ENCODE peak calls at places on chromosomes 2 and 18, in six cellular contexts. V is left lung, X is PC-3, G is heart left ventricle, M is Karpas-422, E is mucosa of descending colon. A is an unnamed sample. For H3K4me1, the result is how much of the 10 kb centered on the place peaks cover.

GRCh38 chr18:58544616-58545337 is 84.1 kb downstream of the ALPK2 start:
- DNase-seq in V (no peak), X (no peak), E (no peak), G (no peak), M (no peak), A (no peak)

GRCh38 chr2:156124458-156124857 is 208.1 kb downstream of the NR4A2 start:
- DNase-seq in M (no peak), E (no peak), G (no peak), X (no peak), V (no peak), A (no peak)

GRCh38 chr2:199851499-199851816 is 466 bp upstream of the FTCDNL1 start:
- DNase-seq in E (no peak), M (no peak), G (no peak), X (no peak), V (no peak), A (no peak)

GRCh38 chr18:31424383-31424988 is 23.1 kb upstream of the DSG3 start:
- DNase-seq in M (peak), X (peak), E (no peak), G (no peak), V (no peak), A (no peak)

GRCh38 chr2:218471982-218472381 is 53.1 kb downstream of the VIL1 start:
- DNase-seq in V (no peak), X (no peak), M (no peak), E (no peak), G (no peak), A (no peak)

GRCh38 chr2:68799138-68799537 is 64.5 kb downstream of the ARHGAP25 start:
- DNase-seq in E (no peak), V (no peak), G (no peak), M (no peak), X (peak), A (no peak)

GRCh38 chr2:101566632-101567228 is 91.8 kb upstream of the RFX8 start:
- DNase-seq in G (no peak), X (peak), M (no peak), E (no peak), V (no peak), A (no peak)

GRCh38 chr2:144524190-144524957 is 4.5 kb upstream of the ZEB2 start:
- DNase-seq in E (peak), M (peak), G (peak), X (no peak), V (peak), A (no peak)

GRCh38 chr2:85445316-85446295 is 27.1 kb downstream of the SH2D6 start:
- DNase-seq in V (no peak), G (peak), X (no peak), M (no peak), E (no peak), A (no peak)

GRCh38 chr2:102850888-102851287 is 89.1 kb downstream of the TMEM182 start:
- DNase-seq in X (no peak), E (no peak), G (no peak), M (no peak), V (peak), A (no peak)

GRCh38 chr2:102844911-102845310 is 83.1 kb downstream of the TMEM182 start:
- DNase-seq in G (no peak), E (no peak), X (no peak), V (no peak), M (no peak), A (no peak)

GRCh38 chr2:102843759-102844443 is 82.1 kb downstream of the TMEM182 start:
- DNase-seq in M (no peak), G (no peak), E (no peak), V (no peak), X (no peak), A (no peak)

DNA sequence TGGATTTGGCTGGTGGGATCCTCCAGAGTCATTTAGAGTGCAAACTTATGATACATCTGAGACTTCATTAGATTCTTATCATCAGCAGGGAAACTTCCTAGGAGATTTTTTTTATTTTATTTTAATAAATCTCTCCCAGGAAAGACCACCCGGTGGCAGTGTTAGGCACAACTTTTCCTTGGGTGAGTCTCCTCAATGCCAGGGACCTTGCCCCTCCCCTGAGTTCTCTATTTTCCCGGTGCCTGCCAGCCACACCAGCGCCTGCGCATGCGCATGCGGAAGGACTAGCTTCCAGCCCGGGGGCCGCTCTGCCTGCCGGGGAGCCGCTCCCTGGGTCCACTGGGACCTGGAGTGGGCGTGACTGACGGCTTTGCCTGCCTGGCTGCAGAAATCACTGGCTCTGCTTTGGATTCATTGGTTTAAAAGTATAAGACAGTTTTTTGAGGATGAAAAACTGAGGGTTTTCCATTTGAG is 86.6 kb downstream of the TMEM182 start:
- DNase-seq in G (peak), V (peak), M (no peak), X (peak), E (peak), A (no peak)
- H3K4me3 ChIP-seq in G (peak), V (no peak), M (no peak), X (no peak), E (no peak), A (no peak)

GRCh38 chr18:77061291-77061945 is 71.2 kb downstream of the MBP start:
- DNase-seq in E (no peak), V (no peak), M (no peak), G (no peak), X (no peak), A (no peak)
- H3K4me1 ChIP-seq in E (under half), V (under half), M (half or more), G (under half), X (under half), A (half or more)

DNA sequence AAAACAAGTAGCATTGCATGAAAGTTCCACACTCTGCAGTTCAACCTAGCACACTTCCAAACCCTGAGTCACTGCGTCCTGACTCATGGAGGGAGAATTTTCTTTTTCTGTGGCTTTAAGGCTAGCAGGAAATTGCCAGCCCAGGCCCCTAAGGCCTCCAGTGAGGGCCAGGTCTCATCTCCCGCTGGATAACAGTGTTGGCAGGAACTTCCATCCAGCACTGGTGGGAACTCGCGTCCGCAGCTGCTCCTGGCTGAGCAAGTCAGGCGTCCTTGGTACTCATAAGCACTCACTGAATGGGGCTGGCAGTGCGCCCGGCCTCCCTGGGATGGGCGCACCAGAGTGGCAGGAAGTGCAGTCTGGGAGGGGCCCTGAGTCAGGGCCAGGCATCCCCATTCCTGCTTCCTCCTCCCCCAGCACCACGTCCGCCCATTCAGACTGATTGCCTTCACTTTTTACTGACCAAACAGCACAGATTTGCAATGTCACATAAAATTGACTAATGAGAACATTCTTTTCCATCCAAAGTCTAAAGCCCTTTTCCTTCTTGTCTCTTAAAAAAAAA is 14.3 kb downstream of the MALL start:
- DNase-seq in M (no peak), V (peak), G (peak), E (peak), X (peak), A (peak)
- H3K4me3 ChIP-seq in M (no peak), V (no peak), G (peak), E (no peak), X (peak), A (no peak)

DNA sequence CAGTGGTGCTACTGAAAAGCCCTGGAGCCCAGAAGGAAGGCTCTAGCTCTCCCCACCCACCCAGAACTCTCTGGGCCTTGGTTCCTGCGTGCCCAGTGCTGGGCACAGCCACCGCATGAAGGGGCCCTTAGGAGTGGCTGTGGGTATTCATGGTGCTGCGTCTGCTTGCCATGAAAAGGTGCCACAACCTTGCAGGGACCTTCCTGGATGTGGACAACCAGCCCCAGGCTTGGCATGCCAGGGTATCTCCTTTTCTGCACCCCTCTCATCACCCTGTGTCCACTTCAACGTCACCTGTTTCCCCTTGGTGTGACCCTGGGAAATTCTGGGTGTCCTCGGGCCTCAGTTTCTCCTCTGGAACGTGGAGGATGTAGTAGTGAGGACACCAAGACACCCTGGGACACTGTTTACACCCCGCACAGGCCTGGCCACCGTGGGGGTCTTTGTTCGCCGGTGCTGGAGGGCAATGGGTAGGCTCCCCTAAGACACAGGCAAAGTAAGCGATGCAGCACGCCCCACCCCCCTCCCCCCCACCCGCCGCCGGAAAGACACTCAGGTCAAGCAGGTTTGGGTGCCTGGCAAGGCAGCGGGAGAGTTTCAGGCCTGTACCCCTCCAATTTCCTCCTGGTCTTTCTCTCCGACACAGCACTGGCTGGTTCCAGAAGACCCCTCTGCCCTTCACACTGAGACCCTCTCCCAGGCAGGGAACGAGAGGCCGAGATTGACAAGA is 34.8 kb upstream of the TAF1B start:
- DNase-seq in V (no peak), E (no peak), M (no peak), G (no peak), X (no peak), A (no peak)
- H3K4me1 ChIP-seq in V (under half), E (under half), M (under half), G (under half), X (under half), A (under half)